ENCODE peak calls at places on chromosomes 3 and 15, in ten cellular contexts. E is H1, F is endothelial cell of umbilical vein, K is HL-60, S is prostate gland, W is sigmoid colon, N is Panc1, J is GM23338, X is transverse colon, V is breast epithelium. L is an unnamed sample.

GRCh38 chr3:192888121-192888520 is 29.5 kb downstream of the MB21D2 start:
- DNase-seq in K (no peak), W (no peak), F (no peak), S (no peak), J (no peak), E (no peak), X (no peak), N (no peak), V (no peak), L (no peak)

GRCh38 chr3:50267280-50267913 is 1.6 kb upstream of the SEMA3B start:
- DNase-seq in J (peak), F (no peak), N (no peak), X (peak), V (no peak), S (peak), W (peak), K (no peak), E (peak), L (no peak)

GRCh38 chr3:154324919-154325318 is 632 bp upstream of the DHX36 start:
- DNase-seq in E (no peak), K (no peak), F (no peak), S (peak), W (no peak), J (no peak), N (no peak), V (no peak), X (no peak), L (no peak)

GRCh38 chr3:46670000-46670890 is 23.2 kb downstream of the ALS2CL start:
- DNase-seq in X (no peak), S (no peak), K (no peak), W (no peak), V (peak), F (no peak), J (no peak), N (no peak), E (peak), L (peak)

GRCh38 chr15:69156726-69157381 is 3.6 kb upstream of the GLCE start:
- DNase-seq in K (no peak), W (no peak), X (no peak), J (no peak), E (no peak), S (no peak), N (no peak), F (no peak), V (no peak), L (no peak)

GRCh38 chr3:62965311-62965710 is 90.1 kb upstream of the CADPS start:
- DNase-seq in K (no peak), X (no peak), J (no peak), S (no peak), F (no peak), E (no peak), V (no peak), N (no peak), W (no peak), L (no peak)

GRCh38 chr15:48899793-48900192 is 21.9 kb downstream of the EID1 start:
- DNase-seq in F (no peak), J (no peak), X (no peak), V (no peak), S (no peak), E (no peak), K (no peak), N (no peak), W (no peak), L (no peak)

GRCh38 chr15:40941528-40942336 is 11.5 kb upstream of the CHAC1 start:
- DNase-seq in N (no peak), K (peak), W (peak), E (peak), V (peak), F (peak), J (peak), S (peak), X (peak), L (peak)

GRCh38 chr3:48273594-48274211 is 32.8 kb downstream of the ZNF589 start:
- DNase-seq in X (peak), K (peak), N (peak), V (no peak), S (peak), F (peak), W (peak), J (peak), E (peak), L (no peak)

GRCh38 chr3:129428382-129429079 is at the start of gene EFCAB12:
- DNase-seq in J (peak), W (peak), X (peak), N (peak), V (peak), E (peak), K (peak), S (peak), F (peak), L (peak)

GRCh38 chr3:122754867-122755835 is 38.5 kb downstream of the HSPBAP1 start:
- DNase-seq in N (peak), X (no peak), J (peak), W (no peak), V (no peak), S (no peak), E (no peak), K (peak), F (peak), L (no peak)

GRCh38 chr15:95995375-95996168 is 334.9 kb upstream of the NR2F2 start:
- DNase-seq in X (no peak), S (no peak), J (no peak), F (peak), V (no peak), E (no peak), N (no peak), W (no peak), K (no peak), L (no peak)

GRCh38 chr15:60767134-60767824 is 288.3 kb upstream of the ICE2 start:
- DNase-seq in F (no peak), X (no peak), V (no peak), S (no peak), J (no peak), W (no peak), K (no peak), N (no peak), E (no peak), L (no peak)

GRCh38 chr3:114565201-114565600 is 271.4 kb downstream of the TIGIT start:
- DNase-seq in X (peak), N (no peak), V (no peak), W (peak), S (no peak), E (no peak), J (no peak), K (no peak), F (no peak), L (no peak)

GRCh38 chr15:39997031-39997430 is 42.0 kb downstream of the SRP14 start:
- DNase-seq in N (no peak), W (no peak), F (no peak), X (no peak), E (no peak), V (no peak), J (no peak), K (no peak), S (no peak), L (no peak)

GRCh38 chr15:77784361-77785292 is 151.9 kb upstream of the LINGO1 start:
- DNase-seq in S (no peak), X (no peak), E (peak), F (peak), J (peak), N (peak), W (no peak), K (peak), V (no peak), L (no peak)

GRCh38 chr3:45907769-45908705 is 21.7 kb downstream of the CCR9 start:
- DNase-seq in F (no peak), V (no peak), E (no peak), S (no peak), J (no peak), K (no peak), N (no peak), W (no peak), X (no peak), L (no peak)

GRCh38 chr3:148790841-148791240 is 36.8 kb upstream of the CPB1 start:
- DNase-seq in W (peak), F (no peak), N (no peak), E (no peak), S (no peak), X (peak), V (no peak), K (peak), J (no peak), L (no peak)

GRCh38 chr3:99637381-99638111 is 848 bp upstream of the COL8A1 start:
- DNase-seq in J (peak), N (peak), V (no peak), W (no peak), X (no peak), F (peak), K (no peak), S (no peak), E (no peak), L (no peak)

GRCh38 chr3:196207159-196207832 is 3.9 kb downstream of the ZDHHC19 start:
- DNase-seq in J (peak), V (no peak), W (no peak), K (no peak), N (no peak), S (no peak), E (no peak), X (no peak), F (no peak), L (peak)

GRCh38 chr3:16841906-16842709 is 42.6 kb upstream of the PLCL2 start:
- DNase-seq in J (peak), S (peak), F (no peak), W (peak), X (peak), V (no peak), K (peak), N (no peak), E (peak), L (peak)
- TF ChIP-seq POLR2AphosphoS5 in J (no peak), S (no peak), F (no peak), W (no peak), X (no peak), V (no peak), K (peak), N (no peak), E (no peak), L (peak)

DNA sequence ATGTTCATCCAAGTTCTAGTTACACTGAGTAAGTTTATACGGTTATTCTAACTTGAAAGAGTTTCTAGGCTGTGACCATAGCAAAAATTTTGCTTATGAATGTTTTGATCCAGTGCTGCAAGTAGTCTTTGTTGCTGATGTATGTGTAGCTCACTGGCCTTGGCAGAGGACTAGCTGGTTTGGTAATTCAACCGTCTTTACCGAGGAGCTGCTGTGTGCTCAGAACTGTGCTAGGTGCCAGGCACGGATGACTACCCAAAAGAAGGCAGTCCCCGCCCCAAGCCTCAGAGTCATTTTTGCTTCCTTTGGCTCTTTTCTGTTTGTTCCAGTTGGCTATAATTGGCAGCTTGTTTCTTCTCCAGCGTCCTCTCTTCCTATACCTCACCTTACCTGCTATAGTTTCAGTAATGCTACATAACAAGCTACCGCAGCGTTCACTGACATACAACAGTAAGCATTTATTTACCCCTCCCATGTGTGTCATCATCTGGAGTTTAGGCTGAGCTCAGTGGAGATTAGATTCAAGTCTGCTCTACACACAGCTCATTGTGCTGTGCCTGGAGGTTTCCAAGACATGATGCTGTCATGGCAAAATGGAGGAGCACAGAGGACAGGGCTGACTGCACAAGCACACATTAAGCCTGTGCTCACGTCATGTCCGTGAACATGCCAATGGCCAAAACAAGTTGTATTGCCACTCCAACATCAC is 334.0 kb upstream of the TRIM42 start:
- DNase-seq in F (no peak), X (no peak), N (no peak), K (no peak), W (no peak), J (no peak), V (no peak), E (no peak), S (no peak), L (no peak)
- TF ChIP-seq CTCF in F (no peak), X (no peak), N (no peak), K (no peak), W (no peak), J (no peak), V (no peak), E (no peak), S (no peak), L (no peak)

GRCh38 chr15:90225504-90226234 is 8.1 kb downstream of the CIB1 start:
- DNase-seq in F (no peak), X (no peak), J (no peak), N (no peak), E (no peak), K (no peak), S (no peak), W (no peak), V (no peak), L (no peak)
- TF ChIP-seq POLR2AphosphoS5 in F (no peak), X (no peak), J (no peak), N (peak), E (no peak), K (no peak), S (no peak), W (no peak), V (no peak), L (no peak)

GRCh38 chr3:11712646-11713045 is 68.9 kb upstream of the VGLL4 start:
- DNase-seq in X (no peak), N (no peak), F (no peak), S (no peak), K (no peak), V (no peak), W (no peak), J (no peak), E (no peak), L (no peak)
- TF ChIP-seq CTCF in X (no peak), N (no peak), F (no peak), S (no peak), K (no peak), V (no peak), W (no peak), J (no peak), E (no peak), L (no peak)

GRCh38 chr3:138381950-138382715 is 33.8 kb downstream of the MRAS start:
- DNase-seq in J (no peak), S (peak), X (peak), F (no peak), V (peak), K (no peak), N (no peak), E (no peak), W (peak), L (no peak)
- TF ChIP-seq POLR2AphosphoS5 in J (no peak), S (peak), X (no peak), F (no peak), V (peak), K (no peak), N (no peak), E (no peak), W (peak), L (peak)

GRCh38 chr3:8755564-8756237 is 13.7 kb downstream of the OXTR start:
- DNase-seq in E (no peak), K (no peak), X (no peak), F (no peak), V (no peak), N (no peak), J (peak), W (no peak), S (no peak), L (no peak)
- TF ChIP-seq CTCF in E (peak), K (no peak), X (no peak), F (peak), V (no peak), N (peak), J (peak), W (no peak), S (no peak), L (no peak)

DNA sequence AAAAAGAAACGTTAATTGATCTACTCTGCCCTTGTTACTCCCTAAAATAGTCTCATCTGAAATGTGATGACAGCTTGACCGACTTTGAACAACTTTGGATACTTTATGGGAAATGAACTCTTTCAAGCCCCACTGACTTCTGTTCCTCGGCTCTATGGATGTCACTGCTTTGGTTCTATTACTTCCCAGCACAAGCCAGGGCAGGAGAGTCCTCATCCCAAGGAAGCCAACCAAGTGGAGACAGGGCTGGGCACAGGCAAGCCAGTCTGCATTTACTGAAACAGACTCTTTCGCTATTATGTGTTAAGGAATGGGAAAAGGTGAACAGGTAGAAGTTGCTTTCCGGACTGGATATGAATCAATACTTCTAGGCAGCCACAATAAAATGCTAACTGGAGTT is 444.0 kb downstream of the FOXP1 start:
- DNase-seq in E (no peak), K (no peak), S (no peak), X (no peak), J (no peak), F (no peak), V (no peak), W (no peak), N (no peak), L (no peak)
- TF ChIP-seq POLR2AphosphoS5 in E (no peak), K (no peak), S (no peak), X (no peak), J (no peak), F (no peak), V (no peak), W (no peak), N (no peak), L (no peak)

L was measured in spleen.